ENCODE peak calls at places on chromosomes 11 and 22, in nine cellular contexts. P is activated CD4-positive, CD25-positive, alpha-beta regulatory T cell treated with anti-CD3 and anti-CD28 coated beads, Interleukin-2, amount 50 U/mL, for 16 hours; L is sciatic nerve; G is SK-MEL-5; H is PC-9; N is kidney epithelial cell; W is HFF-Myc; R is CD8-positive, alpha-beta memory T cell; F is stimulated activated CD8-positive, alpha-beta memory T cell treated with anti-CD3 and anti-CD28 coated beads, Interleukin-4, amount 100 ng/mL, for 24 hours. U is an unnamed sample.

GRCh38 chr11:120646206-120646605 is 134.7 kb downstream of the GRIK4 start:
- DNase-seq in L (no peak), N (no peak), G (no peak), R (no peak), F (no peak), W (no peak), H (no peak), P (no peak), U (no peak)

GRCh38 chr22:46084376-46084775 is 66.0 kb upstream of the PPARA start:
- DNase-seq in L (peak), R (no peak), G (no peak), W (no peak), H (no peak), N (no peak), P (no peak), F (no peak), U (no peak)

GRCh38 chr11:119446434-119446833 is 23.5 kb upstream of the THY1 start:
- DNase-seq in F (no peak), G (no peak), P (no peak), N (no peak), H (no peak), L (no peak), W (no peak), R (no peak), U (no peak)

GRCh38 chr22:20238567-20239062 is 29.5 kb downstream of the RTN4R start:
- DNase-seq in R (peak), H (peak), N (no peak), W (no peak), L (no peak), G (peak), F (peak), P (no peak), U (no peak)

GRCh38 chr11:65059959-65060824 is 1.8 kb upstream of the NAALADL1 start:
- DNase-seq in P (no peak), W (no peak), F (no peak), L (no peak), G (no peak), N (no peak), R (no peak), H (no peak), U (no peak)

GRCh38 chr11:59226396-59226795 is 13.7 kb upstream of the MPEG1 start:
- DNase-seq in H (no peak), G (no peak), F (no peak), R (no peak), P (no peak), W (no peak), L (no peak), N (no peak), U (no peak)

GRCh38 chr11:132125855-132126841 is 755.7 kb downstream of the NTM start:
- DNase-seq in G (no peak), F (no peak), H (no peak), R (no peak), L (no peak), W (no peak), P (no peak), N (no peak), U (no peak)

GRCh38 chr11:73334244-73335203 is 26.4 kb downstream of the ARHGEF17 start:
- DNase-seq in P (no peak), H (peak), L (peak), N (peak), G (peak), F (no peak), R (no peak), W (no peak), U (no peak)

GRCh38 chr22:27885977-27886842 is 32.8 kb downstream of the PITPNB start:
- DNase-seq in H (peak), W (peak), R (peak), L (no peak), N (peak), P (peak), G (peak), F (peak), U (peak)

GRCh38 chr11:79076526-79077115 is 364.2 kb downstream of the TENM4 start:
- DNase-seq in F (no peak), R (no peak), L (no peak), P (no peak), G (peak), W (no peak), H (peak), N (no peak), U (no peak)

GRCh38 chr22:24948356-24949202 is 2.1 kb upstream of the LHFPL7 start:
- DNase-seq in R (no peak), F (no peak), L (no peak), H (no peak), G (no peak), N (no peak), W (no peak), P (no peak), U (no peak)

GRCh38 chr11:68709064-68709463 is 24.7 kb downstream of the GAL start:
- DNase-seq in N (no peak), H (no peak), P (no peak), L (no peak), R (no peak), F (no peak), G (no peak), W (no peak), U (no peak)

GRCh38 chr22:46055851-46056168 is 78.8 kb upstream of the WNT7B start:
- DNase-seq in H (no peak), G (no peak), L (no peak), R (no peak), P (no peak), N (no peak), F (no peak), W (no peak), U (no peak)

GRCh38 chr22:31488346-31488883 is 1.2 kb downstream of the EIF4ENIF1 start:
- DNase-seq in L (no peak), N (no peak), P (no peak), W (no peak), F (no peak), H (no peak), R (no peak), G (no peak), U (no peak)

GRCh38 chr22:46373166-46373565 is 37.7 kb downstream of the TRMU start:
- DNase-seq in R (no peak), W (no peak), N (no peak), G (no peak), L (no peak), H (no peak), F (peak), P (no peak), U (no peak)

GRCh38 chr22:45139693-45140092 is 24.0 kb upstream of the NUP50 start:
- DNase-seq in R (no peak), F (no peak), P (no peak), N (no peak), L (no peak), H (no peak), G (no peak), W (no peak), U (no peak)

GRCh38 chr11:33065445-33066178 is 26.2 kb downstream of the TCP11L1 start:
- DNase-seq in F (peak), L (peak), G (peak), H (peak), R (peak), N (peak), P (peak), W (peak), U (peak)

GRCh38 chr11:105057432-105057831 is 12.3 kb upstream of the CARD16 start:
- DNase-seq in W (no peak), F (no peak), H (no peak), N (no peak), G (no peak), P (no peak), R (no peak), L (no peak), U (no peak)

GRCh38 chr22:46753360-46753759 is 9.1 kb upstream of the TBC1D22A start:
- DNase-seq in L (no peak), N (no peak), P (no peak), W (no peak), F (no peak), H (no peak), R (no peak), G (no peak), U (no peak)

GRCh38 chr11:14914536-14914935 is 22.5 kb upstream of the CYP2R1 start:
- DNase-seq in G (peak), N (no peak), P (no peak), R (no peak), L (no peak), W (no peak), H (no peak), F (no peak), U (no peak)

GRCh38 chr22:38230108-38230825 is 28.5 kb downstream of the MAFF start:
- DNase-seq in G (peak), W (peak), N (no peak), P (no peak), F (no peak), R (peak), L (no peak), H (no peak), U (no peak)

GRCh38 chr11:65290448-65291165 is 24.1 kb upstream of the CDC42EP2 start:
- DNase-seq in N (no peak), F (no peak), W (peak), P (no peak), R (no peak), G (no peak), L (peak), H (peak), U (peak)

GRCh38 chr11:10441652-10442503 is 13.2 kb upstream of the AMPD3 start:
- DNase-seq in L (no peak), R (peak), H (no peak), W (no peak), G (no peak), N (no peak), F (no peak), P (no peak), U (no peak)

GRCh38 chr22:18968011-18968749 is 32.1 kb upstream of the PRODH start:
- DNase-seq in N (no peak), H (peak), R (no peak), W (no peak), F (no peak), L (no peak), G (no peak), P (no peak), U (no peak)

U was measured in AG04450.